ENCODE peak calls at places on chromosome 5, in ten cellular contexts. E is IMR-90, D is esophagus muscularis mucosa, T is right lobe of liver, C is A549, G is adrenal gland, I is lower leg skin, R is erythroblast, K is spleen, X is testis. U is an unnamed sample.

GRCh38 chr5:153352685-153353219 is 137.7 kb upstream of the GRIA1 start:
- DNase-seq in I (no peak), D (no peak), E (no peak), X (no peak), R (no peak), K (no peak), G (no peak), T (no peak), C (no peak), U (no peak)

GRCh38 chr5:26647781-26648180 is 390.6 kb downstream of the CDH9 start:
- DNase-seq in D (no peak), C (no peak), G (no peak), K (no peak), T (no peak), X (no peak), R (no peak), I (no peak), E (no peak), U (no peak)

GRCh38 chr5:14429102-14429501 is 152.5 kb upstream of the OTULINL start:
- DNase-seq in D (no peak), C (no peak), R (peak), E (no peak), I (peak), G (no peak), X (peak), K (no peak), T (no peak), U (no peak)

GRCh38 chr5:98927988-98928801 is 612 bp downstream of the CHD1 start:
- DNase-seq in D (peak), K (no peak), T (peak), C (peak), G (peak), R (peak), E (peak), X (peak), I (peak), U (peak)

GRCh38 chr5:84403773-84404172 is 19.1 kb upstream of the EDIL3 start:
- DNase-seq in X (no peak), G (no peak), T (no peak), R (no peak), E (peak), C (no peak), K (no peak), D (no peak), I (no peak), U (peak)

GRCh38 chr5:135193213-135194125 is 159.4 kb upstream of the PITX1 start:
- DNase-seq in D (peak), K (no peak), I (peak), C (no peak), E (peak), R (no peak), T (no peak), G (no peak), X (no peak), U (no peak)

GRCh38 chr5:111756701-111757581 is at the start of gene NREP:
- DNase-seq in K (peak), E (peak), G (peak), I (peak), X (peak), C (peak), R (peak), D (peak), T (peak), U (peak)

GRCh38 chr5:115298811-115299210 is 2.4 kb upstream of the CCDC112 start:
- DNase-seq in R (peak), D (no peak), G (no peak), K (no peak), T (no peak), C (peak), I (no peak), X (no peak), E (no peak), U (no peak)

GRCh38 chr5:129945031-129945430 is 40.8 kb downstream of the CHSY3 start:
- DNase-seq in T (no peak), G (no peak), R (no peak), I (no peak), E (no peak), C (no peak), D (no peak), X (no peak), K (no peak), U (no peak)

GRCh38 chr5:94613583-94613982 is 4.8 kb downstream of the KIAA0825 start:
- DNase-seq in G (no peak), T (no peak), E (peak), K (no peak), C (peak), R (peak), I (no peak), X (peak), D (no peak), U (no peak)

GRCh38 chr5:1195916-1196315 is 5.5 kb upstream of the SLC6A19 start:
- DNase-seq in X (no peak), I (no peak), C (no peak), R (no peak), T (no peak), E (no peak), K (no peak), G (no peak), D (no peak), U (no peak)

GRCh38 chr5:60295423-60295822 is 401.9 kb upstream of the PDE4D start:
- DNase-seq in K (no peak), T (no peak), C (peak), R (no peak), E (peak), I (no peak), D (no peak), X (peak), G (no peak), U (no peak)

GRCh38 chr5:181124526-181124925 is 6.4 kb downstream of the OR2V1 start:
- DNase-seq in E (no peak), I (peak), D (no peak), C (no peak), X (no peak), T (no peak), G (no peak), K (no peak), R (no peak), U (no peak)

GRCh38 chr5:74257645-74258328 is 382.7 kb downstream of the ENC1 start:
- DNase-seq in T (no peak), R (peak), I (peak), K (peak), G (peak), D (peak), E (peak), C (no peak), X (peak), U (no peak)

GRCh38 chr5:14193496-14193895 is 50.4 kb downstream of the TRIO start:
- DNase-seq in X (no peak), I (no peak), T (no peak), C (no peak), D (no peak), K (no peak), R (no peak), E (no peak), G (no peak), U (no peak)

GRCh38 chr5:598564-598890 is 13.6 kb upstream of the CEP72 start:
- DNase-seq in D (no peak), G (no peak), I (peak), T (no peak), X (no peak), K (peak), C (no peak), R (no peak), E (no peak), U (no peak)

GRCh38 chr5:108521841-108522506 is 140.1 kb upstream of the FBXL17 start:
- DNase-seq in X (peak), R (peak), K (no peak), C (peak), E (peak), G (no peak), D (no peak), T (no peak), I (no peak), U (peak)

DNA sequence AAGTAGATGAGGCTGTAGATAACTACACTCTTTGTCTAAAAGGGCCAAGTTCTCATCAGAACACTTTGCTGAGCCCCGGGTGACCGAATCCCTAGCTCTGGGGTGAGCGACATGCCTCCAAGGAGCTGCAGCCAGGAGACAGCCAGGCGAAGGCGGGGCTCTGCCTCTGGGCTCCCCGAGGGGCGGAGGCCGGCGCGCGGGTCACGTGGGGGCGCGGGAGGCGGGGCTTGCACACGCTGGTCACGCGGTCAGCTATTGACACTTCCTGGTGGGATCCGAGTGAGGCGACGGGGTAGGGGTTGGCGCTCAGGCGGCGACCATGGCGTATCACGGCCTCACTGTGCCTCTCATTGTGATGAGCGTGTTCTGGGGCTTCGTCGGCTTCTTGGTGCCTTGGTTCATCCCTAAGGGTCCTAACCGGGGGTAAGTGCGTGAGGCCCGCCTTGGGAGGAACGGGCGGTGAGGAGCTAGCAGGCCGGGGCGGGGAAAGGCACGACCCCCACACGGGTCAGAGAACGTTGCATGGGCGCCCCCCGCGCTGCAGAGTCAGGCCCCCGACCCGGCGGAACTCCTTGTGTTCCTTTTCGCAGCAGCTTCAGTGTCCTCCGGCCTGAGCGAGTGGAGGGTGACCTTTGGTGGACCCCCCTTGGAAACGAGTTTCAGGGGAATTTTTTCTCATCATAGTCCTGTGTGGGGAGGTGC is at the start of gene ATP6V0E1:
- DNase-seq in D (peak), G (peak), T (peak), C (peak), I (peak), R (peak), K (peak), X (peak), E (peak), U (peak)
- TF ChIP-seq POLR2A in D (peak), G (peak), T (peak), C (peak), I (no peak), R (peak), K (peak), X (peak), E (peak), U (peak)

DNA sequence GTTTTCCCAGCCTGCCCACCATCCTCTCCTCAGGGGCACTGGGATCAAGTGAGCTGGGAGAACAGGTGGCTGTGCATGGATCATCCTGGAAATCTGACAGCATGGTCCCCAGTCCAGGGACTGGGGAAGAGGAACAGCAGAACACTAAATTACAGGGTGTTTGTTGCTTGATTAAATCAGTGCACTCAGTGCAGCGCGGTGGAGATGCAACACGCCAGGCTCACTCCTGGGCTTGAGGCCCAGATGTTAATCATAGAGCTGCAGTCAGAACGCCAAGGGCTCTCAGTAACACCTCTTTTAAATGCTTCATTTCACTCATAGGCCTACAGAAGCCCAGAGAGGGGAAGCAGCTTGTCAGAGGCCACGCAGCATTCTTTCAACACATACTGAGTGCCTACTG is 14.2 kb upstream of the LARP1 start:
- DNase-seq in X (no peak), T (no peak), D (no peak), R (peak), I (peak), E (peak), G (peak), C (no peak), K (no peak), U (no peak)
- TF ChIP-seq POLR2A in X (no peak), T (no peak), D (no peak), R (no peak), I (no peak), E (no peak), G (no peak), C (no peak), K (no peak), U (no peak)

GRCh38 chr5:177303121-177303924 is at the start of the genes PRELID1 and RAB24:
- DNase-seq in I (peak), E (peak), T (peak), X (peak), K (peak), C (peak), G (peak), R (peak), D (peak), U (peak)
- TF ChIP-seq POLR2A in I (no peak), E (peak), T (peak), X (no peak), K (no peak), C (peak), G (peak), R (peak), D (peak), U (peak)

GRCh38 chr5:175556794-175557193 is 78.4 kb downstream of the SFXN1 start:
- DNase-seq in C (no peak), E (no peak), X (no peak), G (no peak), I (no peak), R (no peak), T (no peak), D (no peak), K (no peak), U (no peak)
- TF ChIP-seq POLR2A in C (no peak), E (no peak), X (no peak), G (no peak), I (no peak), R (no peak), T (no peak), D (no peak), K (no peak), U (no peak)

DNA sequence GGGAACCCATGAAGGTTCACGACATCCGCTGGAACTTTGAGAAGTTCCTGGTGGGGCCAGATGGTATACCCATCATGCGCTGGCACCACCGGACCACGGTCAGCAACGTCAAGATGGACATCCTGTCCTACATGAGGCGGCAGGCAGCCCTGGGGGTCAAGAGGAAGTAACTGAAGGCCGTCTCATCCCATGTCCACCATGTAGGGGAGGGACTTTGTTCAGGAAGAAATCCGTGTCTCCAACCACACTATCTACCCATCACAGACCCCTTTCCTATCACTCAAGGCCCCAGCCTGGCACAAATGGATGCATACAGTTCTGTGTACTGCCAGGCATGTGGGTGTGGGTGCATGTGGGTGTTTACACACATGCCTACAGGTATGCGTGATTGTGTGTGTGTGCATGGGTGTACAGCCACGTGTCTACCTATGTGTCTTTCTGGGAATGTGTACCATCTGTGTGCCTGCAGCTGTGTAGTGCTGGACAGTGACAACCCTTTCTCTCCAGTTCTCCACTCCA is 7.6 kb downstream of the GPX3 start:
- DNase-seq in E (no peak), D (no peak), K (no peak), T (no peak), X (no peak), C (no peak), G (no peak), I (no peak), R (no peak), U (no peak)
- TF ChIP-seq POLR2A in E (no peak), D (no peak), K (no peak), T (no peak), X (no peak), C (no peak), G (no peak), I (no peak), R (no peak), U (no peak)

DNA sequence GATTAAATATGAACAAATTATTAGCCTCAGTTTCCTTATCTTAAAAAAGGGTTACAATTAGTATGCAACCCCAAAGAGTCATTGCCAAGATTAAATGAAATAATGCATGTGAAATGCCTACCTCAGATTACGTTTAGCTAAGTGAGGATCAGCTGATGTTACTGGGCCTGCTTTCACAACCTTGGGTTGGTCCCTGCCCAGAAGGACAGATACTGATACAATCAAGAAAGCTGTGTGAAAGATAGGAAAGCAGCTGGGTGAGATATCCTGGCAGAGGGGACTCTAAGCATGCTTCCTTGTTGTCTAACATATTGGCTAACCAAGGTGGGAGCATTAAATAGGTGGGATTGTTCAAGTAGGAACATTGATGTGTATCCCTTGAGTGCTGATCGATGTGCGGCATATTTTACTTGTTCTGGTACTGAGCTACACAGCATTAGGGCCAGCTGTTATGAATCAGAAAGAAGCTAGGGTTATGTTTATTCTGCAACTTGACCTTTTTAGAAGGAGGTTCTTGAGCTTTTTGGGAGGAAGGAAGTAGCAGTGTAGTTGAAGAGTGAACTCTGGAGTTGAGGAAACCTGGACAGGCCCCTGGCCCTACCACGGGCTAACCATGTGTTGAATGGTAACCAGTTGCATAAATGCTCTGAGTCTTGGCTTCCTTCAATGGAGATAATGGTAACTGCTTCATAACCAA is 28.9 kb downstream of the SNX24 start:
- DNase-seq in T (no peak), K (no peak), C (no peak), E (peak), X (no peak), G (no peak), I (no peak), R (peak), D (no peak), U (no peak)
- TF ChIP-seq POLR2A in T (no peak), K (no peak), C (no peak), E (no peak), X (no peak), G (no peak), I (no peak), R (no peak), D (no peak), U (no peak)

GRCh38 chr5:32130865-32131264 is 43.3 kb downstream of the GOLPH3 start:
- DNase-seq in T (no peak), C (no peak), K (no peak), I (no peak), E (no peak), R (no peak), D (no peak), X (no peak), G (no peak), U (no peak)

GRCh38 chr5:32131604-32132003 is 42.5 kb downstream of the GOLPH3 start:
- DNase-seq in T (no peak), D (no peak), K (no peak), G (no peak), R (no peak), X (no peak), E (no peak), C (no peak), I (no peak), U (no peak)

GRCh38 chr5:32132757-32133156 is 41.4 kb downstream of the GOLPH3 start:
- DNase-seq in X (no peak), K (no peak), E (no peak), D (no peak), R (no peak), G (no peak), C (no peak), I (no peak), T (no peak), U (no peak)

GRCh38 chr5:32138839-32139493 is 35.2 kb downstream of the GOLPH3 start:
- DNase-seq in C (no peak), I (no peak), E (peak), X (no peak), R (no peak), D (no peak), T (no peak), K (no peak), G (peak), U (no peak)

GRCh38 chr5:32136342-32136741 is 37.8 kb downstream of the GOLPH3 start:
- DNase-seq in G (no peak), E (peak), C (no peak), D (no peak), X (no peak), I (no peak), T (no peak), K (no peak), R (no peak), U (no peak)
- TF ChIP-seq POLR2A in G (no peak), E (no peak), C (no peak), D (no peak), X (no peak), I (no peak), T (no peak), K (no peak), R (no peak), U (no peak)

DNA sequence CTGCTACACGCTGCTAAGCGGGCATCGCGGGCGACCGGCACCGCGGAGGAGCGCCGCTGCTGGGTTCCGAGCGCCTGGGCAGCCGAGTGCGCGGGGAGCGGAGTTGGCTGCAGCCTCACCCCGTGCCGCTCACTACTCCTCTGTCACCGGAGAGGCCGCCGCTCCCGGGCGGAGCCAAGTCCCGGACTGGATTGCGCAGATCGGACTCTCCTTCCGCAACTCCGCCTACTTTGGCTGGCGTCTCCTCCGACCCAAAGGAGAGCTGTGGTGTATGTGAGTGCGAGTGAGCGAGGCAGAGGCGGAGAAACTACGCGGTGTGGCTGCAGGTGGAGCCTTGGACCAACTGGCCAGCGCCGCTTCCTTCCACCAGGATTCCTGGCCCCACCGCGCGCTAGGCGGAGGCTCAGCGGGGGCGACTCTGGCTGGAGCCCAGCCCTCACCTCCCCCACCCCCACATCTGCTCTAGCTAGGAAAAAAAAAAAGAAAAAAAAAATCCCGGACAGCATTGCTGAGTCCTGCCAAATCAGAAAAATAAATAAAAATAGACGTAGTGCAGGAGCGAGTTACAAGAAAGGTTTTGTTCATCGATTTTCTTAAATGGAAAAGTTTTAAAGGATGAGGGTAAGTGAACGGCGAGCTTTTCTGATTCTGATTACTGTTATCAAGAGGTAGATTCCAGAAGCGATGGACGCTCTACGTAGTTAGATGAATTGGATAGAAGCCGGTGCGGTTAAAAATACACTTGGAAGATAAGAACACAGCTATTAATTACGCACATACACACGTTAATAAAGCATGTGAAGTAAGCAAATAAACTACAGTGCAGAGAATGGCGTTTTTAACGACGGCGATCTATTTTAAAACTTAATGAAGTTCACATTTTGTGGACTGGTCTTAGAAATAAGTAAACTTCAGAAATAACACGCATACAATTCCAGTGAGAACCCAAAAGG is at the start of gene SEMA6A:
- DNase-seq in R (peak), C (peak), G (peak), T (peak), E (peak), I (peak), X (peak), K (peak), D (peak), U (peak)
- TF ChIP-seq POLR2A in R (no peak), C (no peak), G (peak), T (peak), E (no peak), I (no peak), X (no peak), K (peak), D (peak), U (no peak)

U was measured in H54.